ENCODE peak calls at places on chromosomes 11 and 22, in six cellular contexts. T is neuronal stem cell, Z is H1, W is trophoblast cell, L is mesendoderm, H is IMR-90. P is an unnamed sample.

GRCh38 chr11:31804439-31805036 is 6.6 kb downstream of the PAX6 start:
- DNase-seq in T (no peak), L (peak; percentile 50), Z (peak; percentile 74), W (no peak), H (no peak), P (peak; percentile 41)

GRCh38 chr11:102240502-102240901 is 76.8 kb upstream of the BIRC3 start:
- DNase-seq in L (no peak), Z (no peak), W (no peak), H (peak; percentile 63), T (no peak), P (no peak)

GRCh38 chr11:134701564-134702165 is 289.6 kb upstream of the B3GAT1 start:
- DNase-seq in Z (no peak), T (no peak), H (no peak), L (no peak), W (peak; percentile 81), P (no peak)

GRCh38 chr11:79055866-79056632 is 384.8 kb downstream of the TENM4 start:
- DNase-seq in T (no peak), H (peak; percentile 79), W (no peak), L (no peak), Z (no peak), P (no peak)

GRCh38 chr11:78416285-78417174 is 1.1 kb downstream of the GAB2 start:
- DNase-seq in T (peak; percentile 83), Z (peak; percentile 91), L (peak; percentile 89), W (peak; percentile 74), H (peak; percentile 87), P (peak; percentile 80)

GRCh38 chr11:115817844-115818565 is 313.8 kb upstream of the CADM1 start:
- DNase-seq in Z (no peak), H (no peak), W (no peak), T (no peak), L (no peak), P (no peak)

GRCh38 chr22:24125942-24126341 is 55.3 kb upstream of the SUSD2 start:
- DNase-seq in H (no peak), T (no peak), Z (no peak), L (no peak), W (no peak), P (no peak)

GRCh38 chr11:28702871-28703270 is 594.7 kb downstream of the METTL15 start:
- DNase-seq in W (no peak), H (no peak), L (peak; percentile 32), T (no peak), Z (no peak), P (no peak)

GRCh38 chr11:47340980-47341775 is 11.3 kb downstream of the MYBPC3 start:
- DNase-seq in L (no peak), H (no peak), Z (no peak), W (no peak), T (no peak), P (no peak)

GRCh38 chr11:109956124-109956793 is 136.9 kb upstream of the ZC3H12C start:
- DNase-seq in Z (no peak), L (no peak), W (no peak), H (no peak), T (no peak), P (no peak)

GRCh38 chr11:113618360-113618759 is 87.7 kb downstream of the TMPRSS5 start:
- DNase-seq in T (no peak), Z (no peak), L (no peak), W (no peak), H (peak; percentile 10), P (no peak)

GRCh38 chr11:442611-443081 is 835 bp upstream of the ANO9 start:
- DNase-seq in H (no peak), T (no peak), L (no peak), Z (no peak), W (no peak), P (no peak)

GRCh38 chr22:23565942-23566715 is 14.0 kb downstream of the IGLL1 start:
- DNase-seq in H (no peak), Z (peak; percentile 62), T (peak; percentile 55), L (peak; percentile 26), W (no peak), P (peak; percentile 38)

GRCh38 chr11:46391578-46392420 is at the start of gene CHRM4:
- DNase-seq in T (no peak), Z (peak; percentile 82), L (peak; percentile 52), W (peak; percentile 32), H (peak; percentile 45), P (peak; percentile 67)

GRCh38 chr11:15396778-15397177 is 282.1 kb downstream of the INSC start:
- DNase-seq in W (no peak), L (no peak), T (no peak), Z (no peak), H (no peak), P (no peak)

GRCh38 chr22:22085702-22086500 is 103.3 kb upstream of the TOP3B start:
- DNase-seq in T (no peak), L (no peak), Z (no peak), W (no peak), H (peak; percentile 72), P (no peak)

GRCh38 chr11:66883021-66883968 is 26.4 kb downstream of the LRFN4 start:
- DNase-seq in L (peak; percentile 89), W (peak; percentile 71), Z (peak; percentile 97), H (peak; percentile 86), T (peak; percentile 54), P (peak; percentile 91)

GRCh38 chr11:87455180-87455579 is 417.4 kb downstream of the TMEM135 start:
- DNase-seq in H (no peak), T (no peak), W (no peak), Z (no peak), L (no peak), P (no peak)

GRCh38 chr11:20258496-20258895 is 98.2 kb upstream of the DBX1 start:
- DNase-seq in L (no peak), Z (no peak), W (no peak), H (no peak), T (no peak), P (no peak)

GRCh38 chr11:72358461-72359405 is 75.6 kb downstream of the CLPB start:
- DNase-seq in W (no peak), T (no peak), Z (no peak), H (no peak), L (no peak), P (no peak)

GRCh38 chr22:19708323-19709011 is 5.8 kb upstream of the SEPTIN5 start:
- DNase-seq in H (no peak), L (no peak), W (no peak), Z (no peak), T (no peak), P (peak; percentile 24)

GRCh38 chr11:119029340-119030028 is 1.2 kb downstream of the SLC37A4 start:
- DNase-seq in Z (no peak), W (no peak), L (peak; percentile 35), H (no peak), T (no peak), P (no peak)

GRCh38 chr11:101010899-101011298 is 118.7 kb downstream of the PGR start:
- DNase-seq in W (no peak), Z (no peak), H (no peak), L (peak; percentile 90), T (no peak), P (peak; percentile 46)

GRCh38 chr11:126163074-126163700 is 48.3 kb downstream of the RPUSD4 start:
- DNase-seq in Z (no peak), W (peak; percentile 18), L (peak; percentile 43), H (peak; percentile 96), T (peak; percentile 60), P (no peak)

GRCh38 chr11:68044898-68045351 is 6.1 kb downstream of the TCIRG1 start:
- DNase-seq in H (no peak), T (no peak), W (no peak), Z (no peak), L (no peak), P (peak; percentile 24)
- H2AK5ac ChIP-seq in H (no peak overlapping the region), T (peak overlapping the region; percentile 66), W (no peak overlapping the region), Z (no peak overlapping the region), L (no peak overlapping the region), P (no peak overlapping the region)

GRCh38 chr22:33302049-33302545 is 243.9 kb upstream of the SYN3 start:
- DNase-seq in W (peak; percentile 81), Z (peak; percentile 97), H (peak; percentile 60), L (peak; percentile 82), T (peak; percentile 65), P (peak; percentile 87)

GRCh38 chr22:33302549-33302948 is 244.4 kb upstream of the SYN3 start:
- DNase-seq in Z (no peak), L (no peak), W (no peak), H (no peak), T (no peak), P (no peak)

GRCh38 chr22:33299245-33299956 is 241.2 kb upstream of the SYN3 start:
- DNase-seq in Z (no peak), T (no peak), H (no peak), L (peak; percentile 4), W (no peak), P (no peak)

GRCh38 chr22:33303109-33303508 is 244.9 kb upstream of the SYN3 start:
- DNase-seq in H (no peak), L (no peak), T (no peak), Z (no peak), W (no peak), P (no peak)

GRCh38 chr22:33300165-33300564 is 242.0 kb upstream of the SYN3 start:
- DNase-seq in T (no peak), H (no peak), L (no peak), W (no peak), Z (no peak), P (no peak)
- H3K4me2 ChIP-seq in T (no peak overlapping the region), H (no peak overlapping the region), L (no peak overlapping the region), W (no peak overlapping the region), Z (no peak overlapping the region), P (no peak overlapping the region)

DNA sequence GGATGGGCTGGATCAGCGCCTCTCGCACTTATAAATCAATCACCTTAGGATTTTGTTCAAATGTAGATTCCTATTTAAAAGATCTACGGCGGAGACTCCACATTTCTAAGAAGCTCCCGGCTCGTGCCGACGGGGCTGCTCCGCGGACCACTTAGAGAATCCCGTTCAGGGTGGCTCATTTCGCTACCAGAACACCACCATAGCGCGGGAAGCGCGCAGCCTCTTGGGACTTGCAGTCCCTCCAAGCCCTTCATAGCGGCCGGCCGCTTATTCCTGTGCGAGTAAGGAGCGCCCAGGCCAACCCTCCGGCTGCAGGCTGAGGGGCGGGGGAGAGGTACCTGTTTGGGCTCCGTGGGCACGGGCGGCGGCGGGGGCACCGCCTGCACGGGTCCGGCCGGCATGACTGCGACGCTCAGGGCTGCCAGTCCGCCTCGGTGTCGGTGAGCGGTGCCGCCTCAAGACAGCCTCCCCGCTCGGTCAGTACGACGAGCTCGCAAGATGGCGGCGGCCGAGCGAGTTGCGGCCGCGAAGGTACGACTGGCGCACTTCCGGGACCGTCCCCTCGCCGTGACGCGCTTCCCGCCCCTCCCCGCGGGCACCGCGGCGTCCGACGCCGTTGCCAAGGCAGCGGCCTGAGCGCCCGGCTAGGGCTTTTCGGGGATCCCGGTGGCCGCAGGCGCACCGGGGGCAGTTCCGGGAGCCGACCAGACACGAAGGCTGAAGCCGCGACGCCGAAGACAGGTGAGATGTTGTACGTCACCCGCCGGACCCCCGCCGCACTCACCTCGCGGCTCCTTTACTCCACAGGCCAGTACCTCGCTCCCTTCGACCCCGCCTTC is at the start of the genes CCDC157 and SF3A1:
- DNase-seq in L (peak; percentile 97), W (peak; percentile 94), T (peak; percentile 90), Z (peak; percentile 91), H (peak; percentile 91), P (peak; percentile 93)
- H2BK120ac ChIP-seq in L (no peak within 1 kb of the TSS), W (peak within 1 kb of the TSS; percentile 99), T (no peak within 1 kb of the TSS), Z (no peak within 1 kb of the TSS), H (peak within 1 kb of the TSS; percentile 78), P (no peak within 1 kb of the TSS)

GRCh38 chr11:44861829-44862545 is 88.7 kb downstream of the TP53I11 start:
- DNase-seq in Z (no peak), T (no peak), H (peak; percentile 99), L (peak; percentile 99), W (peak; percentile 57), P (peak; percentile 83)
- H2AK5ac ChIP-seq in Z (peak overlapping the region; percentile 83), T (peak overlapping the region; percentile 100), H (peak overlapping the region; percentile 97), L (peak overlapping the region; percentile 75), W (peak overlapping the region; percentile 94), P (no peak overlapping the region)

GRCh38 chr22:27990451-27990840 is 71.4 kb upstream of the PITPNB start:
- DNase-seq in L (no peak), T (no peak), H (no peak), Z (no peak), W (no peak), P (peak; percentile 28)
- H3K4me2 ChIP-seq in L (no peak overlapping the region), T (no peak overlapping the region), H (no peak overlapping the region), Z (no peak overlapping the region), W (no peak overlapping the region), P (no peak overlapping the region)